ENCODE peak calls at places on chromosomes 3 and 15, in ten cellular contexts. C, A, L, G, Q, D, N, T, W and P are unnamed samples.

GRCh38 chr15:67146214-67146613 is 80.8 kb downstream of the SMAD3 start:
- DNase-seq in Q (peak), C (no peak), T (no peak), L (peak), N (no peak), D (peak), A (peak), W (no peak), G (no peak), P (no peak)

GRCh38 chr15:101320501-101321052 is 25.5 kb upstream of the SNRPA1 start:
- DNase-seq in A (no peak), N (peak), L (peak), D (peak), T (peak), W (no peak), Q (no peak), G (no peak), C (peak), P (peak)

GRCh38 chr15:93706881-93707280 is 524.5 kb upstream of the MCTP2 start:
- DNase-seq in T (no peak), D (no peak), A (no peak), C (no peak), L (no peak), W (no peak), G (no peak), Q (no peak), N (no peak), P (no peak)

GRCh38 chr15:41790756-41791546 is 16.7 kb downstream of the MAPKBP1 start:
- DNase-seq in T (no peak), G (no peak), W (no peak), D (peak), N (no peak), C (no peak), A (no peak), L (peak), Q (no peak), P (peak)

GRCh38 chr3:50323614-50324199 is 1.2 kb upstream of the HYAL2 start:
- DNase-seq in D (no peak), Q (no peak), A (no peak), C (no peak), W (no peak), L (no peak), N (no peak), G (no peak), T (peak), P (no peak)

GRCh38 chr3:134644731-134645514 is 5.9 kb downstream of the KY start:
- DNase-seq in C (no peak), D (no peak), N (no peak), W (no peak), Q (no peak), T (no peak), A (peak), L (no peak), G (no peak), P (no peak)

GRCh38 chr3:61250784-61251173 is 473 bp downstream of the FHIT start:
- DNase-seq in T (no peak), A (peak), W (no peak), C (peak), N (peak), D (no peak), L (peak), Q (no peak), G (peak), P (no peak)

GRCh38 chr3:174101244-174101643 is 703.7 kb downstream of the NLGN1 start:
- DNase-seq in A (no peak), G (no peak), D (peak), W (no peak), Q (no peak), N (no peak), T (no peak), C (no peak), L (no peak), P (no peak)

GRCh38 chr3:41120461-41120860 is 78.8 kb upstream of the CTNNB1 start:
- DNase-seq in N (no peak), W (no peak), C (no peak), T (no peak), D (no peak), Q (no peak), A (no peak), G (no peak), L (no peak), P (no peak)

GRCh38 chr15:72239652-72240051 is 8.7 kb upstream of the PKM start:
- DNase-seq in G (no peak), T (no peak), L (no peak), Q (no peak), W (no peak), C (no peak), D (no peak), N (no peak), A (no peak), P (no peak)
- H3K4me3 ChIP-seq in G (no peak), T (no peak), L (no peak), Q (no peak), W (no peak), C (no peak), D (no peak), N (no peak), A (no peak), P (no peak)

GRCh38 chr3:140384876-140385275 is 293.0 kb upstream of the TRIM42 start:
- DNase-seq in D (no peak), G (no peak), W (no peak), T (no peak), Q (no peak), A (no peak), L (no peak), N (no peak), C (no peak), P (no peak)
- H3K27ac ChIP-seq in D (no peak), G (no peak), W (no peak), T (no peak), Q (no peak), A (no peak), L (no peak), N (no peak), C (no peak), P (no peak)

GRCh38 chr3:123884993-123885392 is 861 bp upstream of the MYLK start:
- DNase-seq in D (no peak), T (no peak), A (no peak), N (no peak), C (no peak), Q (no peak), W (no peak), G (no peak), L (no peak), P (no peak)
- H3K4me3 ChIP-seq in D (no peak), T (no peak), A (no peak), N (no peak), C (no peak), Q (no peak), W (peak), G (no peak), L (peak), P (no peak)

DNA sequence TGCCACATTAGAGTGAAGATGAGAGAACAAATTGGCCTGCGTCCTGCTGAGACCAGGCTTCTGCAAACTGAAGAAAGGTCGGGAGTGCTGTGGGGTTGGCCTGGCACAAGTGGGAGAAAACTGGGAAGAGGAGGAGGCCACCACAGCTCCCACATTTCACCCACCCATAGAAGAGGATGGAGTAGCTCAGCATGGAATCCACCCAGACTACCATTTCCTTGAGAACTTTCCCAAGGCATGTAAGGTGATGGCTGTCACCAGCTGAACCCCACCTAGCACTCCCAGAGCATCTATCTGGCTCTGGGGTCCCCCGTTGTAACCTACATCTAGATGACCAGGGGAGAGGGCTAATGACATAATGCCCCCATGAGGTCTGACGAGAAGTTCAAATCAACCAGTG is 120.4 kb upstream of the TRIM42 start:
- DNase-seq in L (no peak), T (no peak), G (no peak), Q (no peak), A (no peak), C (no peak), D (no peak), N (no peak), W (no peak), P (no peak)
- H3K27ac ChIP-seq in L (no peak), T (no peak), G (no peak), Q (no peak), A (no peak), C (no peak), D (no peak), N (no peak), W (no peak), P (no peak)

DNA sequence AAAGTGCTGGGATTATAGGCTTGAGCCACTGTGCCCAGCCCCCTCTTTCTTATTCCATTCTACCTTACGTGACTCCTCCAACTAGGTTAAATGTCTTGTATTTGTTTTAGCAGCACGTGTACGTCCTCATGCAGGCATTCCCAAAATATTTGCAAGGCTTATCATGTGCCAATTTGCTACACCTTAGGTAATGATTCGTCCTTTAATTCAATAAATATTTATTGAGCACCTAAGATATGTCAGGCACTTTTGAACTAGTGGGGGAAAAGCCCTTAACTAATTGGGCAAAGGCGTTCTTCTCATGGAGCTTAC is 15.0 kb upstream of the MAGI1 start:
- DNase-seq in L (no peak), T (no peak), N (no peak), Q (no peak), C (peak), G (no peak), A (no peak), W (no peak), D (no peak), P (no peak)
- H3K4me3 ChIP-seq in L (no peak), T (no peak), N (no peak), Q (no peak), C (no peak), G (no peak), A (no peak), W (no peak), D (no peak), P (no peak)